ENCODE peak calls at places on chromosomes 13 and 19, in nine cellular contexts. One of them, this sample, is unnamed.

GRCh38 chr19:38290631-38291147 is 13.4 kb upstream of the C19orf33 start:
- DNase-seq in NCI-H1105 treated with DMSO at 0.1 percent for 48 hours: no peak
- DNase-seq in AG10803: peak; percentile 91
- DNase-seq in putamen: no peak
- DNase-seq in psoas muscle: no peak
- DNase-seq in RPMI8226: no peak
- DNase-seq in HAP-1: no peak
- DNase-seq in activated naive CD8-positive, alpha-beta T cell treated with anti-CD3 and anti-CD28 coated beads for 36 hours: no peak
- DNase-seq in amniotic stem cell: peak; percentile 78
- DNase-seq in this sample: no peak

GRCh38 chr13:50396001-50396400 is 380.8 kb downstream of the KCNRG start:
- DNase-seq in amniotic stem cell: no peak
- DNase-seq in NCI-H1105 treated with DMSO at 0.1 percent for 48 hours: no peak
- DNase-seq in psoas muscle: no peak
- DNase-seq in HAP-1: no peak
- DNase-seq in activated naive CD8-positive, alpha-beta T cell treated with anti-CD3 and anti-CD28 coated beads for 36 hours: no peak
- DNase-seq in RPMI8226: no peak
- DNase-seq in putamen: no peak
- DNase-seq in AG10803: peak; percentile 28
- DNase-seq in this sample: no peak

GRCh38 chr13:50099473-50099872 is 84.2 kb downstream of the KCNRG start:
- DNase-seq in activated naive CD8-positive, alpha-beta T cell treated with anti-CD3 and anti-CD28 coated beads for 36 hours: no peak
- DNase-seq in HAP-1: no peak
- DNase-seq in psoas muscle: no peak
- DNase-seq in AG10803: no peak
- DNase-seq in putamen: no peak
- DNase-seq in RPMI8226: no peak
- DNase-seq in NCI-H1105 treated with DMSO at 0.1 percent for 48 hours: no peak
- DNase-seq in amniotic stem cell: no peak
- DNase-seq in this sample: no peak

GRCh38 chr19:45470147-45471081 is 2.6 kb downstream of the FOSB start:
- DNase-seq in amniotic stem cell: no peak
- DNase-seq in activated naive CD8-positive, alpha-beta T cell treated with anti-CD3 and anti-CD28 coated beads for 36 hours: no peak
- DNase-seq in NCI-H1105 treated with DMSO at 0.1 percent for 48 hours: no peak
- DNase-seq in AG10803: peak; percentile 62
- DNase-seq in putamen: no peak
- DNase-seq in psoas muscle: peak; percentile 63
- DNase-seq in RPMI8226: no peak
- DNase-seq in HAP-1: peak; percentile 54
- DNase-seq in this sample: no peak

GRCh38 chr13:84439108-84439507 is 556.8 kb upstream of the SLITRK1 start:
- DNase-seq in amniotic stem cell: no peak
- DNase-seq in psoas muscle: no peak
- DNase-seq in activated naive CD8-positive, alpha-beta T cell treated with anti-CD3 and anti-CD28 coated beads for 36 hours: no peak
- DNase-seq in AG10803: peak; percentile 58
- DNase-seq in putamen: no peak
- DNase-seq in HAP-1: no peak
- DNase-seq in NCI-H1105 treated with DMSO at 0.1 percent for 48 hours: no peak
- DNase-seq in RPMI8226: no peak
- DNase-seq in this sample: no peak

GRCh38 chr13:83691966-83692365 is 190.3 kb downstream of the SLITRK1 start:
- DNase-seq in psoas muscle: no peak
- DNase-seq in RPMI8226: no peak
- DNase-seq in AG10803: peak; percentile 68
- DNase-seq in HAP-1: no peak
- DNase-seq in activated naive CD8-positive, alpha-beta T cell treated with anti-CD3 and anti-CD28 coated beads for 36 hours: no peak
- DNase-seq in putamen: no peak
- DNase-seq in amniotic stem cell: no peak
- DNase-seq in NCI-H1105 treated with DMSO at 0.1 percent for 48 hours: no peak
- DNase-seq in this sample: no peak

GRCh38 chr13:43269037-43269476 is 245.7 kb downstream of the DNAJC15 start:
- DNase-seq in putamen: no peak
- DNase-seq in psoas muscle: no peak
- DNase-seq in RPMI8226: no peak
- DNase-seq in HAP-1: peak; percentile 48
- DNase-seq in amniotic stem cell: peak; percentile 76
- DNase-seq in AG10803: peak; percentile 99
- DNase-seq in activated naive CD8-positive, alpha-beta T cell treated with anti-CD3 and anti-CD28 coated beads for 36 hours: no peak
- DNase-seq in NCI-H1105 treated with DMSO at 0.1 percent for 48 hours: no peak
- DNase-seq in this sample: no peak

GRCh38 chr19:14198384-14199376 is 7.3 kb downstream of the ADGRL1 start:
- DNase-seq in psoas muscle: no peak
- DNase-seq in NCI-H1105 treated with DMSO at 0.1 percent for 48 hours: no peak
- DNase-seq in putamen: peak; percentile 58
- DNase-seq in RPMI8226: peak; percentile 17
- DNase-seq in AG10803: peak; percentile 44
- DNase-seq in HAP-1: no peak
- DNase-seq in amniotic stem cell: no peak
- DNase-seq in activated naive CD8-positive, alpha-beta T cell treated with anti-CD3 and anti-CD28 coated beads for 36 hours: no peak
- DNase-seq in this sample: no peak

GRCh38 chr13:93249259-93249917 is 22.8 kb downstream of the GPC6 start:
- DNase-seq in NCI-H1105 treated with DMSO at 0.1 percent for 48 hours: no peak
- DNase-seq in RPMI8226: no peak
- DNase-seq in AG10803: peak; percentile 74
- DNase-seq in amniotic stem cell: peak; percentile 25
- DNase-seq in HAP-1: no peak
- DNase-seq in activated naive CD8-positive, alpha-beta T cell treated with anti-CD3 and anti-CD28 coated beads for 36 hours: no peak
- DNase-seq in psoas muscle: no peak
- DNase-seq in putamen: no peak
- DNase-seq in this sample: no peak

GRCh38 chr19:29974701-29975100 is 32.7 kb downstream of the URI1 start:
- DNase-seq in activated naive CD8-positive, alpha-beta T cell treated with anti-CD3 and anti-CD28 coated beads for 36 hours: no peak
- DNase-seq in psoas muscle: no peak
- DNase-seq in NCI-H1105 treated with DMSO at 0.1 percent for 48 hours: no peak
- DNase-seq in HAP-1: no peak
- DNase-seq in RPMI8226: no peak
- DNase-seq in amniotic stem cell: no peak
- DNase-seq in AG10803: no peak
- DNase-seq in putamen: no peak
- DNase-seq in this sample: no peak

GRCh38 chr13:112104873-112105234 is 37.9 kb downstream of the SOX1 start:
- DNase-seq in HAP-1: no peak
- DNase-seq in putamen: no peak
- DNase-seq in RPMI8226: no peak
- DNase-seq in AG10803: no peak
- DNase-seq in amniotic stem cell: no peak
- DNase-seq in NCI-H1105 treated with DMSO at 0.1 percent for 48 hours: no peak
- DNase-seq in activated naive CD8-positive, alpha-beta T cell treated with anti-CD3 and anti-CD28 coated beads for 36 hours: no peak
- DNase-seq in psoas muscle: no peak
- DNase-seq in this sample: no peak

GRCh38 chr13:39100996-39101751 is 62.9 kb downstream of the NHLRC3 start:
- DNase-seq in putamen: no peak
- DNase-seq in NCI-H1105 treated with DMSO at 0.1 percent for 48 hours: no peak
- DNase-seq in HAP-1: no peak
- DNase-seq in AG10803: no peak
- DNase-seq in activated naive CD8-positive, alpha-beta T cell treated with anti-CD3 and anti-CD28 coated beads for 36 hours: no peak
- DNase-seq in psoas muscle: no peak
- DNase-seq in amniotic stem cell: no peak
- DNase-seq in RPMI8226: no peak
- DNase-seq in this sample: no peak

GRCh38 chr19:30046522-30046921 is 104.5 kb downstream of the URI1 start:
- DNase-seq in RPMI8226: no peak
- DNase-seq in NCI-H1105 treated with DMSO at 0.1 percent for 48 hours: peak; percentile 74
- DNase-seq in putamen: peak; percentile 64
- DNase-seq in psoas muscle: no peak
- DNase-seq in HAP-1: peak; percentile 49
- DNase-seq in amniotic stem cell: no peak
- DNase-seq in activated naive CD8-positive, alpha-beta T cell treated with anti-CD3 and anti-CD28 coated beads for 36 hours: no peak
- DNase-seq in AG10803: no peak
- DNase-seq in this sample: peak; percentile 24

GRCh38 chr19:39768334-39768733 is 10.3 kb upstream of the LEUTX start:
- DNase-seq in activated naive CD8-positive, alpha-beta T cell treated with anti-CD3 and anti-CD28 coated beads for 36 hours: no peak
- DNase-seq in psoas muscle: no peak
- DNase-seq in AG10803: no peak
- DNase-seq in NCI-H1105 treated with DMSO at 0.1 percent for 48 hours: peak; percentile 6
- DNase-seq in amniotic stem cell: no peak
- DNase-seq in RPMI8226: no peak
- DNase-seq in HAP-1: no peak
- DNase-seq in putamen: no peak
- DNase-seq in this sample: no peak

GRCh38 chr13:100542546-100543156 is 45.9 kb downstream of the GGACT start:
- DNase-seq in amniotic stem cell: no peak
- DNase-seq in NCI-H1105 treated with DMSO at 0.1 percent for 48 hours: peak; percentile 5
- DNase-seq in psoas muscle: no peak
- DNase-seq in HAP-1: no peak
- DNase-seq in AG10803: peak; percentile 61
- DNase-seq in RPMI8226: peak; percentile 72
- DNase-seq in putamen: no peak
- DNase-seq in activated naive CD8-positive, alpha-beta T cell treated with anti-CD3 and anti-CD28 coated beads for 36 hours: no peak
- DNase-seq in this sample: no peak

GRCh38 chr13:110182003-110182402 is 125.0 kb downstream of the COL4A1 start:
- DNase-seq in activated naive CD8-positive, alpha-beta T cell treated with anti-CD3 and anti-CD28 coated beads for 36 hours: no peak
- DNase-seq in AG10803: no peak
- DNase-seq in psoas muscle: no peak
- DNase-seq in putamen: no peak
- DNase-seq in amniotic stem cell: no peak
- DNase-seq in NCI-H1105 treated with DMSO at 0.1 percent for 48 hours: no peak
- DNase-seq in RPMI8226: no peak
- DNase-seq in HAP-1: no peak
- DNase-seq in this sample: no peak

GRCh38 chr19:8569066-8569761 is 8.0 kb downstream of the MYO1F start:
- DNase-seq in psoas muscle: no peak
- DNase-seq in AG10803: peak; percentile 97
- DNase-seq in NCI-H1105 treated with DMSO at 0.1 percent for 48 hours: no peak
- DNase-seq in activated naive CD8-positive, alpha-beta T cell treated with anti-CD3 and anti-CD28 coated beads for 36 hours: peak; percentile 71
- DNase-seq in HAP-1: no peak
- DNase-seq in amniotic stem cell: peak; percentile 53
- DNase-seq in putamen: no peak
- DNase-seq in RPMI8226: peak; percentile 85
- DNase-seq in this sample: peak; percentile 69

GRCh38 chr19:8490873-8491272 is 11.6 kb downstream of the PRAM1 start:
- DNase-seq in putamen: no peak
- DNase-seq in amniotic stem cell: no peak
- DNase-seq in AG10803: no peak
- DNase-seq in RPMI8226: no peak
- DNase-seq in HAP-1: no peak
- DNase-seq in NCI-H1105 treated with DMSO at 0.1 percent for 48 hours: no peak
- DNase-seq in activated naive CD8-positive, alpha-beta T cell treated with anti-CD3 and anti-CD28 coated beads for 36 hours: no peak
- DNase-seq in psoas muscle: no peak
- DNase-seq in this sample: no peak

GRCh38 chr13:20446900-20447299 is 78.8 kb downstream of the CRYL1 start:
- DNase-seq in AG10803: peak; percentile 40
- DNase-seq in activated naive CD8-positive, alpha-beta T cell treated with anti-CD3 and anti-CD28 coated beads for 36 hours: no peak
- DNase-seq in RPMI8226: no peak
- DNase-seq in psoas muscle: no peak
- DNase-seq in putamen: no peak
- DNase-seq in NCI-H1105 treated with DMSO at 0.1 percent for 48 hours: no peak
- DNase-seq in HAP-1: no peak
- DNase-seq in amniotic stem cell: no peak
- DNase-seq in this sample: no peak

GRCh38 chr19:51476164-51476563 is 2.2 kb upstream of the CEACAM18 start:
- DNase-seq in RPMI8226: no peak
- DNase-seq in HAP-1: no peak
- DNase-seq in activated naive CD8-positive, alpha-beta T cell treated with anti-CD3 and anti-CD28 coated beads for 36 hours: no peak
- DNase-seq in amniotic stem cell: no peak
- DNase-seq in NCI-H1105 treated with DMSO at 0.1 percent for 48 hours: no peak
- DNase-seq in putamen: no peak
- DNase-seq in AG10803: no peak
- DNase-seq in psoas muscle: no peak
- DNase-seq in this sample: no peak

GRCh38 chr19:5121286-5122120 is 152.6 kb downstream of the KDM4B start:
- DNase-seq in NCI-H1105 treated with DMSO at 0.1 percent for 48 hours: no peak
- DNase-seq in amniotic stem cell: no peak
- DNase-seq in HAP-1: no peak
- DNase-seq in RPMI8226: no peak
- DNase-seq in psoas muscle: no peak
- DNase-seq in AG10803: no peak
- DNase-seq in putamen: no peak
- DNase-seq in activated naive CD8-positive, alpha-beta T cell treated with anti-CD3 and anti-CD28 coated beads for 36 hours: no peak
- DNase-seq in this sample: no peak

GRCh38 chr13:64529874-64530485 is 2700.2 kb downstream of the PCDH9 start:
- DNase-seq in putamen: no peak
- DNase-seq in amniotic stem cell: no peak
- DNase-seq in RPMI8226: peak; percentile 6
- DNase-seq in psoas muscle: no peak
- DNase-seq in activated naive CD8-positive, alpha-beta T cell treated with anti-CD3 and anti-CD28 coated beads for 36 hours: no peak
- DNase-seq in AG10803: no peak
- DNase-seq in NCI-H1105 treated with DMSO at 0.1 percent for 48 hours: peak; percentile 22
- DNase-seq in HAP-1: peak; percentile 47
- DNase-seq in this sample: no peak

GRCh38 chr13:28301839-28302238 is 163.5 kb downstream of the PAN3 start:
- DNase-seq in psoas muscle: no peak
- DNase-seq in amniotic stem cell: no peak
- DNase-seq in activated naive CD8-positive, alpha-beta T cell treated with anti-CD3 and anti-CD28 coated beads for 36 hours: no peak
- DNase-seq in NCI-H1105 treated with DMSO at 0.1 percent for 48 hours: no peak
- DNase-seq in AG10803: no peak
- DNase-seq in putamen: no peak
- DNase-seq in RPMI8226: no peak
- DNase-seq in HAP-1: no peak
- DNase-seq in this sample: no peak

GRCh38 chr19:44723952-44724319 is 24.6 kb upstream of the BCL3 start:
- DNase-seq in HAP-1: peak; percentile 86
- DNase-seq in RPMI8226: peak; percentile 72
- DNase-seq in AG10803: peak; percentile 76
- DNase-seq in putamen: peak; percentile 42
- DNase-seq in NCI-H1105 treated with DMSO at 0.1 percent for 48 hours: peak; percentile 35
- DNase-seq in activated naive CD8-positive, alpha-beta T cell treated with anti-CD3 and anti-CD28 coated beads for 36 hours: peak; percentile 78
- DNase-seq in amniotic stem cell: peak; percentile 62
- DNase-seq in psoas muscle: peak; percentile 90
- DNase-seq in this sample: peak; percentile 62

GRCh38 chr19:9132422-9132821 is 5.7 kb upstream of the OR7G3 start:
- DNase-seq in activated naive CD8-positive, alpha-beta T cell treated with anti-CD3 and anti-CD28 coated beads for 36 hours: no peak
- DNase-seq in psoas muscle: no peak
- DNase-seq in NCI-H1105 treated with DMSO at 0.1 percent for 48 hours: no peak
- DNase-seq in amniotic stem cell: no peak
- DNase-seq in HAP-1: no peak
- DNase-seq in putamen: no peak
- DNase-seq in AG10803: no peak
- DNase-seq in RPMI8226: no peak
- DNase-seq in this sample: no peak

GRCh38 chr19:4965061-4965460 is 3.9 kb upstream of the KDM4B start:
- DNase-seq in psoas muscle: no peak
- DNase-seq in AG10803: no peak
- DNase-seq in RPMI8226: no peak
- DNase-seq in HAP-1: no peak
- DNase-seq in amniotic stem cell: no peak
- DNase-seq in NCI-H1105 treated with DMSO at 0.1 percent for 48 hours: no peak
- DNase-seq in putamen: no peak
- DNase-seq in activated naive CD8-positive, alpha-beta T cell treated with anti-CD3 and anti-CD28 coated beads for 36 hours: no peak
- DNase-seq in this sample: no peak

GRCh38 chr13:19864018-19864338 is 529 bp upstream of the ZMYM5 start:
- DNase-seq in RPMI8226: peak; percentile 67
- DNase-seq in amniotic stem cell: no peak
- DNase-seq in HAP-1: no peak
- DNase-seq in activated naive CD8-positive, alpha-beta T cell treated with anti-CD3 and anti-CD28 coated beads for 36 hours: peak; percentile 72
- DNase-seq in AG10803: peak; percentile 73
- DNase-seq in NCI-H1105 treated with DMSO at 0.1 percent for 48 hours: peak; percentile 57
- DNase-seq in psoas muscle: peak; percentile 89
- DNase-seq in putamen: no peak
- DNase-seq in this sample: peak; percentile 80

GRCh38 chr19:10510301-10510802 is 6.9 kb downstream of the S1PR5 start:
- DNase-seq in NCI-H1105 treated with DMSO at 0.1 percent for 48 hours: no peak
- DNase-seq in HAP-1: peak; percentile 70
- DNase-seq in psoas muscle: no peak
- DNase-seq in activated naive CD8-positive, alpha-beta T cell treated with anti-CD3 and anti-CD28 coated beads for 36 hours: peak; percentile 60
- DNase-seq in putamen: no peak
- DNase-seq in AG10803: no peak
- DNase-seq in RPMI8226: peak; percentile 39
- DNase-seq in amniotic stem cell: no peak
- DNase-seq in this sample: no peak

GRCh38 chr13:100443998-100444328 is 144.6 kb downstream of the GGACT start:
- DNase-seq in psoas muscle: no peak
- DNase-seq in activated naive CD8-positive, alpha-beta T cell treated with anti-CD3 and anti-CD28 coated beads for 36 hours: no peak
- DNase-seq in NCI-H1105 treated with DMSO at 0.1 percent for 48 hours: no peak
- DNase-seq in amniotic stem cell: no peak
- DNase-seq in HAP-1: no peak
- DNase-seq in AG10803: peak; percentile 41
- DNase-seq in RPMI8226: no peak
- DNase-seq in putamen: no peak
- DNase-seq in this sample: no peak

GRCh38 chr19:17045907-17046502 is 19.4 kb upstream of the CPAMD8 start:
- DNase-seq in putamen: no peak
- DNase-seq in RPMI8226: no peak
- DNase-seq in activated naive CD8-positive, alpha-beta T cell treated with anti-CD3 and anti-CD28 coated beads for 36 hours: no peak
- DNase-seq in HAP-1: no peak
- DNase-seq in amniotic stem cell: no peak
- DNase-seq in NCI-H1105 treated with DMSO at 0.1 percent for 48 hours: no peak
- DNase-seq in psoas muscle: no peak
- DNase-seq in AG10803: no peak
- DNase-seq in this sample: no peak

GRCh38 chr13:79289557-79289956 is 116.5 kb downstream of the RBM26 start:
- DNase-seq in RPMI8226: no peak
- DNase-seq in NCI-H1105 treated with DMSO at 0.1 percent for 48 hours: no peak
- DNase-seq in amniotic stem cell: no peak
- DNase-seq in activated naive CD8-positive, alpha-beta T cell treated with anti-CD3 and anti-CD28 coated beads for 36 hours: no peak
- DNase-seq in psoas muscle: no peak
- DNase-seq in AG10803: no peak
- DNase-seq in putamen: no peak
- DNase-seq in HAP-1: no peak
- DNase-seq in this sample: no peak

This sample was measured in foreskin melanocyte.